ENCODE peak calls at places on chromosomes 4 and X, in nine cellular contexts. One of them, this sample, is unnamed.

GRCh38 chr4:121030711-121031110 is 41.6 kb downstream of the NDNF start:
- DNase-seq in activated CD8-positive, alpha-beta memory T cell treated with anti-CD3 and anti-CD28 coated beads for 4 hours: no peak
- DNase-seq in hypothalamus: no peak
- DNase-seq in left lung: no peak
- DNase-seq in activated T-cell treated with anti-CD3 and anti-CD28 coated beads for 1 hour: no peak
- DNase-seq in HT-29: no peak
- DNase-seq in heart right ventricle: no peak
- DNase-seq in AG10803: peak
- DNase-seq in A549: no peak
- DNase-seq in this sample: no peak

GRCh38 chr4:165873298-165874071 is 448 bp downstream of the TLL1 start:
- DNase-seq in activated CD8-positive, alpha-beta memory T cell treated with anti-CD3 and anti-CD28 coated beads for 4 hours: no peak
- DNase-seq in hypothalamus: no peak
- DNase-seq in left lung: peak
- DNase-seq in activated T-cell treated with anti-CD3 and anti-CD28 coated beads for 1 hour: no peak
- DNase-seq in HT-29: no peak
- DNase-seq in heart right ventricle: peak
- DNase-seq in AG10803: peak
- DNase-seq in A549: peak
- DNase-seq in this sample: peak

GRCh38 chrX:29043751-29044150 is 456.5 kb downstream of the IL1RAPL1 start:
- DNase-seq in activated CD8-positive, alpha-beta memory T cell treated with anti-CD3 and anti-CD28 coated beads for 4 hours: no peak
- DNase-seq in hypothalamus: no peak
- DNase-seq in left lung: no peak
- DNase-seq in activated T-cell treated with anti-CD3 and anti-CD28 coated beads for 1 hour: no peak
- DNase-seq in HT-29: no peak
- DNase-seq in heart right ventricle: no peak
- DNase-seq in AG10803: no peak
- DNase-seq in A549: no peak
- DNase-seq in this sample: no peak

GRCh38 chr4:146342600-146343192 is 128.4 kb downstream of the REELD1 start:
- DNase-seq in activated CD8-positive, alpha-beta memory T cell treated with anti-CD3 and anti-CD28 coated beads for 4 hours: no peak
- DNase-seq in hypothalamus: no peak
- DNase-seq in left lung: no peak
- DNase-seq in activated T-cell treated with anti-CD3 and anti-CD28 coated beads for 1 hour: no peak
- DNase-seq in HT-29: peak
- DNase-seq in heart right ventricle: no peak
- DNase-seq in AG10803: peak
- DNase-seq in A549: peak
- DNase-seq in this sample: peak

GRCh38 chr4:122000849-122001248 is 49.0 kb upstream of the TRPC3 start:
- DNase-seq in activated CD8-positive, alpha-beta memory T cell treated with anti-CD3 and anti-CD28 coated beads for 4 hours: no peak
- DNase-seq in hypothalamus: no peak
- DNase-seq in left lung: no peak
- DNase-seq in activated T-cell treated with anti-CD3 and anti-CD28 coated beads for 1 hour: no peak
- DNase-seq in HT-29: no peak
- DNase-seq in heart right ventricle: no peak
- DNase-seq in AG10803: no peak
- DNase-seq in A549: no peak
- DNase-seq in this sample: peak

GRCh38 chr4:154603033-154603943 is 9.2 kb downstream of the FGG start:
- DNase-seq in activated CD8-positive, alpha-beta memory T cell treated with anti-CD3 and anti-CD28 coated beads for 4 hours: no peak
- DNase-seq in hypothalamus: no peak
- DNase-seq in left lung: no peak
- DNase-seq in activated T-cell treated with anti-CD3 and anti-CD28 coated beads for 1 hour: no peak
- DNase-seq in HT-29: no peak
- DNase-seq in heart right ventricle: no peak
- DNase-seq in AG10803: no peak
- DNase-seq in A549: no peak
- DNase-seq in this sample: no peak

GRCh38 chr4:47525154-47525819 is 40.2 kb downstream of the ATP10D start:
- DNase-seq in activated CD8-positive, alpha-beta memory T cell treated with anti-CD3 and anti-CD28 coated beads for 4 hours: no peak
- DNase-seq in hypothalamus: no peak
- DNase-seq in left lung: no peak
- DNase-seq in activated T-cell treated with anti-CD3 and anti-CD28 coated beads for 1 hour: no peak
- DNase-seq in HT-29: no peak
- DNase-seq in heart right ventricle: no peak
- DNase-seq in AG10803: peak
- DNase-seq in A549: peak
- DNase-seq in this sample: peak

GRCh38 chrX:45669715-45670360 is 469.2 kb upstream of the DIPK2B start:
- DNase-seq in activated CD8-positive, alpha-beta memory T cell treated with anti-CD3 and anti-CD28 coated beads for 4 hours: no peak
- DNase-seq in hypothalamus: no peak
- DNase-seq in left lung: no peak
- DNase-seq in activated T-cell treated with anti-CD3 and anti-CD28 coated beads for 1 hour: no peak
- DNase-seq in HT-29: no peak
- DNase-seq in heart right ventricle: no peak
- DNase-seq in AG10803: peak
- DNase-seq in A549: no peak
- DNase-seq in this sample: no peak

GRCh38 chrX:96689951-96690350 is 5.3 kb downstream of the DIAPH2 start:
- DNase-seq in activated CD8-positive, alpha-beta memory T cell treated with anti-CD3 and anti-CD28 coated beads for 4 hours: no peak
- DNase-seq in hypothalamus: no peak
- DNase-seq in left lung: no peak
- DNase-seq in activated T-cell treated with anti-CD3 and anti-CD28 coated beads for 1 hour: no peak
- DNase-seq in HT-29: no peak
- DNase-seq in heart right ventricle: no peak
- DNase-seq in AG10803: peak
- DNase-seq in A549: no peak
- DNase-seq in this sample: no peak

GRCh38 chr4:41334182-41334581 is 77.5 kb downstream of the UCHL1 start:
- DNase-seq in activated CD8-positive, alpha-beta memory T cell treated with anti-CD3 and anti-CD28 coated beads for 4 hours: no peak
- DNase-seq in hypothalamus: no peak
- DNase-seq in left lung: no peak
- DNase-seq in activated T-cell treated with anti-CD3 and anti-CD28 coated beads for 1 hour: no peak
- DNase-seq in HT-29: peak
- DNase-seq in heart right ventricle: no peak
- DNase-seq in AG10803: no peak
- DNase-seq in A549: no peak
- DNase-seq in this sample: no peak

GRCh38 chrX:38304010-38304409 is 23.3 kb downstream of the RPGR start:
- DNase-seq in activated CD8-positive, alpha-beta memory T cell treated with anti-CD3 and anti-CD28 coated beads for 4 hours: no peak
- DNase-seq in hypothalamus: no peak
- DNase-seq in left lung: no peak
- DNase-seq in activated T-cell treated with anti-CD3 and anti-CD28 coated beads for 1 hour: no peak
- DNase-seq in HT-29: peak
- DNase-seq in heart right ventricle: no peak
- DNase-seq in AG10803: no peak
- DNase-seq in A549: peak
- DNase-seq in this sample: peak

GRCh38 chr4:168654206-168655174 is 157.6 kb downstream of the PALLD start:
- DNase-seq in activated CD8-positive, alpha-beta memory T cell treated with anti-CD3 and anti-CD28 coated beads for 4 hours: no peak
- DNase-seq in hypothalamus: no peak
- DNase-seq in left lung: no peak
- DNase-seq in activated T-cell treated with anti-CD3 and anti-CD28 coated beads for 1 hour: no peak
- DNase-seq in HT-29: no peak
- DNase-seq in heart right ventricle: no peak
- DNase-seq in AG10803: no peak
- DNase-seq in A549: no peak
- DNase-seq in this sample: no peak

GRCh38 chr4:181611033-181611711 is 632.0 kb upstream of the TENM3 start:
- DNase-seq in activated CD8-positive, alpha-beta memory T cell treated with anti-CD3 and anti-CD28 coated beads for 4 hours: no peak
- DNase-seq in hypothalamus: no peak
- DNase-seq in left lung: no peak
- DNase-seq in activated T-cell treated with anti-CD3 and anti-CD28 coated beads for 1 hour: no peak
- DNase-seq in HT-29: no peak
- DNase-seq in heart right ventricle: no peak
- DNase-seq in AG10803: no peak
- DNase-seq in A549: no peak
- DNase-seq in this sample: no peak

GRCh38 chrX:118644378-118644777 is 83.0 kb upstream of the IL13RA1 start:
- DNase-seq in activated CD8-positive, alpha-beta memory T cell treated with anti-CD3 and anti-CD28 coated beads for 4 hours: no peak
- DNase-seq in hypothalamus: no peak
- DNase-seq in left lung: no peak
- DNase-seq in activated T-cell treated with anti-CD3 and anti-CD28 coated beads for 1 hour: no peak
- DNase-seq in HT-29: peak
- DNase-seq in heart right ventricle: no peak
- DNase-seq in AG10803: peak
- DNase-seq in A549: peak
- DNase-seq in this sample: peak

GRCh38 chr4:623914-624626 is 1.3 kb upstream of the PDE6B start:
- DNase-seq in activated CD8-positive, alpha-beta memory T cell treated with anti-CD3 and anti-CD28 coated beads for 4 hours: no peak
- DNase-seq in hypothalamus: no peak
- DNase-seq in left lung: peak
- DNase-seq in activated T-cell treated with anti-CD3 and anti-CD28 coated beads for 1 hour: no peak
- DNase-seq in HT-29: no peak
- DNase-seq in heart right ventricle: no peak
- DNase-seq in AG10803: no peak
- DNase-seq in A549: no peak
- DNase-seq in this sample: no peak

GRCh38 chr4:82688091-82688815 is 110.3 kb downstream of the SCD5 start:
- DNase-seq in activated CD8-positive, alpha-beta memory T cell treated with anti-CD3 and anti-CD28 coated beads for 4 hours: no peak
- DNase-seq in hypothalamus: no peak
- DNase-seq in left lung: no peak
- DNase-seq in activated T-cell treated with anti-CD3 and anti-CD28 coated beads for 1 hour: no peak
- DNase-seq in HT-29: no peak
- DNase-seq in heart right ventricle: no peak
- DNase-seq in AG10803: no peak
- DNase-seq in A549: no peak
- DNase-seq in this sample: peak

GRCh38 chrX:41273638-41274037 is 60.3 kb upstream of the DDX3X start:
- DNase-seq in activated CD8-positive, alpha-beta memory T cell treated with anti-CD3 and anti-CD28 coated beads for 4 hours: no peak
- DNase-seq in hypothalamus: no peak
- DNase-seq in left lung: no peak
- DNase-seq in activated T-cell treated with anti-CD3 and anti-CD28 coated beads for 1 hour: no peak
- DNase-seq in HT-29: no peak
- DNase-seq in heart right ventricle: no peak
- DNase-seq in AG10803: peak
- DNase-seq in A549: peak
- DNase-seq in this sample: no peak

GRCh38 chr4:6720202-6720699 is 4.3 kb downstream of the BLOC1S4 start:
- DNase-seq in activated CD8-positive, alpha-beta memory T cell treated with anti-CD3 and anti-CD28 coated beads for 4 hours: peak
- DNase-seq in hypothalamus: peak
- DNase-seq in left lung: peak
- DNase-seq in activated T-cell treated with anti-CD3 and anti-CD28 coated beads for 1 hour: peak
- DNase-seq in HT-29: peak
- DNase-seq in heart right ventricle: peak
- DNase-seq in AG10803: peak
- DNase-seq in A549: peak
- DNase-seq in this sample: peak

GRCh38 chrX:148047216-148047615 is 66.1 kb downstream of the FMR1NB start:
- DNase-seq in activated CD8-positive, alpha-beta memory T cell treated with anti-CD3 and anti-CD28 coated beads for 4 hours: no peak
- DNase-seq in hypothalamus: no peak
- DNase-seq in left lung: no peak
- DNase-seq in activated T-cell treated with anti-CD3 and anti-CD28 coated beads for 1 hour: no peak
- DNase-seq in HT-29: no peak
- DNase-seq in heart right ventricle: no peak
- DNase-seq in AG10803: no peak
- DNase-seq in A549: no peak
- DNase-seq in this sample: no peak

GRCh38 chr4:176814770-176815169 is 22.0 kb upstream of the VEGFC start:
- DNase-seq in activated CD8-positive, alpha-beta memory T cell treated with anti-CD3 and anti-CD28 coated beads for 4 hours: no peak
- DNase-seq in hypothalamus: no peak
- DNase-seq in left lung: no peak
- DNase-seq in activated T-cell treated with anti-CD3 and anti-CD28 coated beads for 1 hour: no peak
- DNase-seq in HT-29: no peak
- DNase-seq in heart right ventricle: no peak
- DNase-seq in AG10803: peak
- DNase-seq in A549: no peak
- DNase-seq in this sample: no peak

GRCh38 chr4:188551156-188551555 is 411.9 kb downstream of the TRIML1 start:
- DNase-seq in activated CD8-positive, alpha-beta memory T cell treated with anti-CD3 and anti-CD28 coated beads for 4 hours: no peak
- DNase-seq in hypothalamus: no peak
- DNase-seq in left lung: no peak
- DNase-seq in activated T-cell treated with anti-CD3 and anti-CD28 coated beads for 1 hour: no peak
- DNase-seq in HT-29: no peak
- DNase-seq in heart right ventricle: no peak
- DNase-seq in AG10803: peak
- DNase-seq in A549: no peak
- DNase-seq in this sample: peak

GRCh38 chr4:173252024-173252935 is 81.9 kb downstream of the HMGB2 start:
- DNase-seq in activated CD8-positive, alpha-beta memory T cell treated with anti-CD3 and anti-CD28 coated beads for 4 hours: no peak
- DNase-seq in hypothalamus: no peak
- DNase-seq in left lung: no peak
- DNase-seq in activated T-cell treated with anti-CD3 and anti-CD28 coated beads for 1 hour: no peak
- DNase-seq in HT-29: peak
- DNase-seq in heart right ventricle: no peak
- DNase-seq in AG10803: peak
- DNase-seq in A549: peak
- DNase-seq in this sample: peak

GRCh38 chr4:48300004-48300403 is 30.4 kb upstream of the TEC start:
- DNase-seq in activated CD8-positive, alpha-beta memory T cell treated with anti-CD3 and anti-CD28 coated beads for 4 hours: no peak
- DNase-seq in hypothalamus: no peak
- DNase-seq in left lung: no peak
- DNase-seq in activated T-cell treated with anti-CD3 and anti-CD28 coated beads for 1 hour: no peak
- DNase-seq in HT-29: no peak
- DNase-seq in heart right ventricle: no peak
- DNase-seq in AG10803: peak
- DNase-seq in A549: no peak
- DNase-seq in this sample: no peak

GRCh38 chr4:106775636-106776035 is 260.5 kb downstream of the DKK2 start:
- DNase-seq in activated CD8-positive, alpha-beta memory T cell treated with anti-CD3 and anti-CD28 coated beads for 4 hours: no peak
- DNase-seq in hypothalamus: no peak
- DNase-seq in left lung: no peak
- DNase-seq in activated T-cell treated with anti-CD3 and anti-CD28 coated beads for 1 hour: no peak
- DNase-seq in HT-29: peak
- DNase-seq in heart right ventricle: no peak
- DNase-seq in AG10803: no peak
- DNase-seq in A549: no peak
- DNase-seq in this sample: no peak

GRCh38 chr4:112031712-112032328 is 113.4 kb upstream of the FAM241A start:
- DNase-seq in activated CD8-positive, alpha-beta memory T cell treated with anti-CD3 and anti-CD28 coated beads for 4 hours: no peak
- DNase-seq in hypothalamus: peak
- DNase-seq in left lung: no peak
- DNase-seq in activated T-cell treated with anti-CD3 and anti-CD28 coated beads for 1 hour: no peak
- DNase-seq in HT-29: peak
- DNase-seq in heart right ventricle: no peak
- DNase-seq in AG10803: peak
- DNase-seq in A549: peak
- DNase-seq in this sample: peak

GRCh38 chr4:156677136-156677535 is 294.5 kb downstream of the PDGFC start:
- DNase-seq in activated CD8-positive, alpha-beta memory T cell treated with anti-CD3 and anti-CD28 coated beads for 4 hours: no peak
- DNase-seq in hypothalamus: no peak
- DNase-seq in left lung: no peak
- DNase-seq in activated T-cell treated with anti-CD3 and anti-CD28 coated beads for 1 hour: no peak
- DNase-seq in HT-29: peak
- DNase-seq in heart right ventricle: no peak
- DNase-seq in AG10803: peak
- DNase-seq in A549: peak
- DNase-seq in this sample: peak

GRCh38 chr4:152310223-152310622 is 225.7 kb downstream of the FBXW7 start:
- DNase-seq in activated CD8-positive, alpha-beta memory T cell treated with anti-CD3 and anti-CD28 coated beads for 4 hours: no peak
- DNase-seq in hypothalamus: no peak
- DNase-seq in left lung: no peak
- DNase-seq in activated T-cell treated with anti-CD3 and anti-CD28 coated beads for 1 hour: no peak
- DNase-seq in HT-29: no peak
- DNase-seq in heart right ventricle: no peak
- DNase-seq in AG10803: peak
- DNase-seq in A549: no peak
- DNase-seq in this sample: peak

GRCh38 chrX:13112499-13112898 is 68.1 kb upstream of the FAM9C start:
- DNase-seq in activated CD8-positive, alpha-beta memory T cell treated with anti-CD3 and anti-CD28 coated beads for 4 hours: no peak
- DNase-seq in hypothalamus: no peak
- DNase-seq in left lung: no peak
- DNase-seq in activated T-cell treated with anti-CD3 and anti-CD28 coated beads for 1 hour: no peak
- DNase-seq in HT-29: no peak
- DNase-seq in heart right ventricle: no peak
- DNase-seq in AG10803: no peak
- DNase-seq in A549: no peak
- DNase-seq in this sample: no peak

GRCh38 chrX:101485212-101486064 is at the start of gene ARMCX4:
- DNase-seq in activated CD8-positive, alpha-beta memory T cell treated with anti-CD3 and anti-CD28 coated beads for 4 hours: no peak
- DNase-seq in hypothalamus: peak
- DNase-seq in left lung: peak
- DNase-seq in activated T-cell treated with anti-CD3 and anti-CD28 coated beads for 1 hour: peak
- DNase-seq in HT-29: no peak
- DNase-seq in heart right ventricle: peak
- DNase-seq in AG10803: peak
- DNase-seq in A549: no peak
- DNase-seq in this sample: peak